ENCODE peak calls at places on chromosomes 4 and X, in ten cellular contexts. F is GM06990, K is esophagus squamous epithelium, A is fibroblast of lung, M is thyroid gland, Y is AG04450, Z is endothelial cell, J is foreskin fibroblast, N is endothelial cell of umbilical vein, E is HepG2. W is an unnamed sample.
A peak's percentile ranks its signal among the peaks of the same experiment; 100 is the strongest.

GRCh38 chr4:133058701-133059100 is 90.4 kb upstream of the PCDH10 start:
- DNase-seq in E (no peak), K (no peak), N (no peak), Y (no peak), J (no peak), Z (no peak), F (no peak), A (no peak), M (no peak), W (no peak)

GRCh38 chrX:101617211-101618191 is at the start of gene ARMCX6:
- DNase-seq in F (peak; percentile 76), A (peak; percentile 76), Y (no peak), N (peak; percentile 71), J (peak; percentile 89), E (peak; percentile 50), Z (peak; percentile 57), K (peak; percentile 12), M (peak; percentile 83), W (peak; percentile 70)

GRCh38 chrX:45517090-45517973 is 316.7 kb upstream of the DIPK2B start:
- DNase-seq in F (no peak), M (no peak), E (peak; percentile 16), Y (peak; percentile 42), A (peak; percentile 73), J (peak; percentile 84), Z (no peak), K (no peak), N (peak; percentile 58), W (no peak)

GRCh38 chr4:138558886-138559285 is 316.7 kb upstream of the SLC7A11 start:
- DNase-seq in E (no peak), Z (no peak), K (no peak), M (no peak), A (no peak), F (no peak), Y (no peak), N (no peak), J (no peak), W (no peak)

GRCh38 chrX:12702509-12703091 is 88.6 kb upstream of the PRPS2 start:
- DNase-seq in J (peak; percentile 3), N (peak; percentile 1), M (no peak), A (no peak), Y (no peak), K (no peak), F (no peak), Z (peak; percentile 40), E (peak; percentile 1), W (no peak)

GRCh38 chr4:128858875-128859696 is 49.6 kb downstream of the JADE1 start:
- DNase-seq in A (peak; percentile 75), E (no peak), K (no peak), M (no peak), F (no peak), Y (peak; percentile 58), N (no peak), Z (no peak), J (peak; percentile 75), W (no peak)

GRCh38 chr4:141759796-141760425 is 123.5 kb downstream of the IL15 start:
- DNase-seq in A (no peak), M (no peak), J (peak; percentile 38), F (no peak), Z (no peak), N (peak; percentile 67), K (no peak), E (no peak), Y (no peak), W (no peak)

GRCh38 chrX:66150188-66150587 is 13.9 kb upstream of the HEPH start:
- DNase-seq in K (no peak), F (no peak), E (no peak), Y (no peak), J (no peak), A (no peak), M (no peak), Z (no peak), N (no peak), W (no peak)

GRCh38 chr4:125314676-125315570 is at the start of gene FAT4:
- DNase-seq in M (peak; percentile 98), J (peak; percentile 99), K (peak; percentile 61), A (peak; percentile 99), F (peak; percentile 54), Z (peak; percentile 95), Y (peak; percentile 97), N (peak; percentile 99), E (peak; percentile 88), W (peak; percentile 66)

GRCh38 chrX:115531818-115532403 is 29.1 kb upstream of the PLS3 start:
- DNase-seq in Z (no peak), Y (no peak), A (peak; percentile 58), F (no peak), N (peak; percentile 85), M (no peak), J (peak; percentile 70), E (no peak), K (no peak), W (no peak)

GRCh38 chr4:19944251-19944650 is 307.5 kb upstream of the SLIT2 start:
- DNase-seq in E (no peak), Z (no peak), K (no peak), Y (no peak), J (no peak), N (no peak), A (no peak), F (no peak), M (no peak), W (no peak)

GRCh38 chr4:73869130-73870055 is at the start of gene CXCL1:
- DNase-seq in E (no peak), M (peak; percentile 23), A (no peak), J (peak; percentile 69), F (no peak), Z (peak; percentile 54), K (no peak), N (peak; percentile 52), Y (no peak), W (no peak)

GRCh38 chr4:184310881-184311709 is 93.4 kb upstream of the ENPP6 start:
- DNase-seq in Y (no peak), Z (no peak), F (no peak), N (no peak), E (peak; percentile 53), K (no peak), A (no peak), J (no peak), M (peak; percentile 62), W (no peak)

GRCh38 chr4:160235771-160236170 is 1132.9 kb downstream of the RAPGEF2 start:
- DNase-seq in Y (no peak), K (no peak), E (no peak), Z (no peak), N (no peak), A (no peak), M (no peak), J (no peak), F (no peak), W (no peak)

DNA sequence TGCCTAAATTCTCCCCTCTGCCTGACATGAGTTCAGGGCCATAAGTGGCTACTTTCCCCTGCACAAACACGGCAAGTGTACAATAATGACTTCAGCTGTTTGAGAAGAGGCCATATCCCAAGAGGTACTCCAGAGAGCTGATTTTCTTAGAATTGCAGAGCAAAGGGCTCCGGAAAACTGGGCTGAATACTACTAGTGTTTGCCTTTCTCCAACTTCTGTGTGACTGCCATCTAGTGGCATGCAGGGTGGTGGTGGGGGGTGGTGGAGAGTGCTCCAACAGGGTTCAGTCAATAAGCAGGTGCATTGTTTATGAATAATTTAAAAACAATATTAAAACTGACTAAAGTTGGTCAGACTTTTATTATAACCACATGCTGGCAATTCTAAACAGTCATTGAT is 130.0 kb downstream of the CHRDL1 start:
- DNase-seq in Y (no peak), A (peak; percentile 1), N (no peak), M (peak; percentile 29), F (no peak), E (peak; percentile 7), J (peak; percentile 66), K (no peak), Z (peak; percentile 49), W (no peak)
- TF ChIP-seq CTCF in Y (peak; percentile 49), A (peak; percentile 41), N (no peak), M (no peak), F (peak; percentile 86), E (peak; percentile 57), J (peak; percentile 58), K (no peak), Z (peak; percentile 30), W (peak; percentile 47)

DNA sequence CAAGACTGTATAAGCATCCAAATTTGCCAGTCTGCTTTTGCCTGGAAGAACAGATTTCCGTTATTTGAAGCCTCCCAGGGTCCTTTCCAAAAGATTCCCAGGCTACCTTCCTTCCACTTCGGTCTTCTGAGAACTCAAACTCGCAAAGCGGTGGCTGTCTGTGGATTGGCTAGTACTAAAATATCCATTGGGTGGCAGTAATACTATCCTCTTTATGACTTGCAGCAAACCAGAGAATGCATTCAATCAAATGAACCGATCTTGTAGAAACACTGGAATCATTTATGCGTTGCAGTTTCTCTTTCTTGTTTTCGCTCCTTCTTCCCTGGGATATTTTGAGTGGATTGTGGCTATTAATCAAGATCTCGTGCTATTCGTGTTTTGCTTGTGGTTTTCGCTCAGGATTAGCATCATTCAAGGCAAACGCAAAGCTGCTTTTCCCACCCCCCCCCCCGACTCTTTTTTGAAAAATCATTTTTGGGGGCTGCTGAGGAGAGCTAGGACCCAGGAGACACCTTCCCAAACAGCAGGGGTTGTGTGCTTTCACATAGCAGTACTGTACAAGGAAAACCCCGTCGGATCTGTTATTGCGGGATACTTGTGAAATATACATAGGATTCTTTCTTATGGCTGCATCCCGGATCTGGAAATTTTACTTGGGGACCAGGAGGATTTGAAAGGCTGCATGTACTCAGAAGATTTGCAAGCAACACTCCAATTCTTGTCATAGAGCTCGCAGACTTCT is at the start of gene IL1RAPL1:
- DNase-seq in F (no peak), Z (no peak), Y (peak; percentile 41), K (no peak), M (no peak), J (peak; percentile 41), E (no peak), N (peak; percentile 78), A (peak; percentile 83), W (no peak)
- TF ChIP-seq CTCF in F (no peak), Z (no peak), Y (peak; percentile 30), K (peak; percentile 13), M (peak; percentile 15), J (no peak), E (no peak), N (no peak), A (peak; percentile 34), W (no peak)

GRCh38 chr4:135718019-135718418 is 1516.4 kb upstream of the PABPC4L start:
- DNase-seq in J (no peak), N (no peak), A (peak; percentile 38), F (no peak), M (no peak), Y (no peak), Z (no peak), K (no peak), E (no peak), W (no peak)
- TF ChIP-seq CTCF in J (no peak), N (no peak), A (no peak), F (no peak), M (no peak), Y (no peak), Z (no peak), K (no peak), E (no peak), W (no peak)

GRCh38 chrX:49838374-49838773 is 9.3 kb downstream of the PAGE4 start:
- DNase-seq in F (no peak), Y (no peak), E (peak; percentile 37), M (peak; percentile 11), N (peak; percentile 12), Z (peak; percentile 24), J (peak; percentile 55), A (peak; percentile 20), K (no peak), W (peak; percentile 28)
- TF ChIP-seq CTCF in F (peak; percentile 77), Y (peak; percentile 45), E (peak; percentile 86), M (peak; percentile 50), N (peak; percentile 46), Z (no peak), J (peak; percentile 43), A (peak; percentile 63), K (peak; percentile 40), W (peak; percentile 57)